ENCODE peak calls at places on chromosomes 4 and X, in six cellular contexts. U, W, D, O, X and N are unnamed samples.

GRCh38 chr4:114223580-114223979 is 244.1 kb upstream of the ARSJ start:
- DNase-seq in X (no peak), O (no peak), D (no peak), U (no peak), W (no peak), N (no peak)

GRCh38 chr4:82376109-82376508 is 2.3 kb upstream of the HNRNPD start:
- DNase-seq in W (no peak), O (no peak), X (no peak), D (no peak), U (no peak), N (no peak)

GRCh38 chrX:146707781-146708180 is 101.8 kb upstream of the CXorf51B start:
- DNase-seq in O (no peak), X (no peak), W (no peak), U (no peak), D (no peak), N (no peak)

GRCh38 chr4:125140966-125141495 is 173.7 kb upstream of the FAT4 start:
- DNase-seq in D (no peak), X (no peak), W (no peak), O (no peak), U (peak; percentile 67), N (no peak)

GRCh38 chr4:86810867-86811266 is 38.3 kb downstream of the SLC10A6 start:
- DNase-seq in O (no peak), X (no peak), U (no peak), D (no peak), W (no peak), N (no peak)

GRCh38 chr4:25060586-25061340 is 30.0 kb upstream of the LGI2 start:
- DNase-seq in U (no peak), W (no peak), X (no peak), O (no peak), D (no peak), N (no peak)

GRCh38 chrX:40098264-40099045 is 697 bp upstream of the BCOR start:
- DNase-seq in W (peak; percentile 61), U (peak; percentile 71), O (peak; percentile 59), X (peak; percentile 40), D (peak; percentile 58), N (no peak)

GRCh38 chrX:115642895-115643530 is 82.0 kb downstream of the PLS3 start:
- DNase-seq in O (peak; percentile 40), X (no peak), D (peak; percentile 29), U (peak; percentile 48), W (peak; percentile 54), N (no peak)

GRCh38 chr4:98006814-98007412 is 136.4 kb downstream of the STPG2 start:
- DNase-seq in X (no peak), O (no peak), U (no peak), D (no peak), W (no peak), N (no peak)

GRCh38 chr4:108052511-108052910 is 62.8 kb downstream of the HADH start:
- DNase-seq in U (no peak), X (no peak), O (no peak), D (no peak), W (no peak), N (no peak)

GRCh38 chrX:87517571-87518141 is at the start of gene KLHL4:
- DNase-seq in D (no peak), O (peak; percentile 64), X (peak; percentile 61), U (peak; percentile 5), W (no peak), N (no peak)

GRCh38 chrX:3743821-3744439 is 30.5 kb upstream of the PRKX start:
- DNase-seq in X (no peak), D (no peak), U (no peak), W (no peak), O (no peak), N (no peak)

GRCh38 chrX:46461653-46462191 is 83.5 kb downstream of the ZNF674 start:
- DNase-seq in O (no peak), D (no peak), U (no peak), W (no peak), X (no peak), N (no peak)

GRCh38 chr4:127632420-127633403 is at the start of gene INTU:
- DNase-seq in X (peak; percentile 96), U (peak; percentile 99), W (peak; percentile 93), D (peak; percentile 95), O (peak; percentile 95), N (peak; percentile 91)

GRCh38 chr4:36237366-36238353 is 6.7 kb downstream of the ARAP2 start:
- DNase-seq in U (no peak), W (no peak), D (no peak), X (no peak), O (no peak), N (no peak)

GRCh38 chr4:158538176-158538575 is 16.5 kb downstream of the RXFP1 start:
- DNase-seq in D (no peak), O (no peak), X (no peak), U (peak; percentile 87), W (no peak), N (no peak)

GRCh38 chrX:36868592-36868991 is 139.6 kb upstream of the FAM47C start:
- DNase-seq in W (no peak), X (no peak), D (no peak), U (no peak), O (no peak), N (no peak)

GRCh38 chr4:67635331-67635730 is 65.6 kb downstream of the UBA6 start:
- DNase-seq in O (no peak), U (no peak), X (no peak), D (no peak), W (no peak), N (no peak)

GRCh38 chrX:132774312-132774711 is 184.1 kb downstream of the HS6ST2 start:
- DNase-seq in D (no peak), O (no peak), X (no peak), W (no peak), U (no peak), N (no peak)

GRCh38 chr4:1983053-1983845 is 25.5 kb downstream of the NELFA start:
- DNase-seq in W (no peak), X (no peak), U (no peak), D (no peak), O (no peak), N (peak; percentile 29)

GRCh38 chr4:174669278-174669677 is 147.0 kb upstream of the HPGD start:
- DNase-seq in D (no peak), U (peak; percentile 95), W (no peak), O (no peak), X (peak; percentile 35), N (no peak)

GRCh38 chrX:12032082-12032481 is 106.2 kb upstream of the FRMPD4 start:
- DNase-seq in O (no peak), D (no peak), X (no peak), W (no peak), U (no peak), N (no peak)

GRCh38 chr4:76061977-76062376 is 12.5 kb upstream of the ART3 start:
- DNase-seq in W (no peak), U (no peak), D (no peak), O (no peak), X (no peak), N (no peak)

GRCh38 chrX:129540725-129541184 is 696 bp downstream of the OCRL start:
- DNase-seq in U (peak; percentile 39), W (peak; percentile 14), O (no peak), X (peak; percentile 16), D (no peak), N (no peak)

GRCh38 chr4:8828869-8829268 is 42.8 kb downstream of the HMX1 start:
- DNase-seq in D (no peak), X (no peak), U (no peak), W (no peak), O (no peak), N (no peak)

GRCh38 chr4:68283714-68284113 is 38.2 kb upstream of the TMPRSS11B start:
- DNase-seq in W (no peak), X (no peak), U (no peak), O (no peak), D (no peak), N (no peak)

GRCh38 chrX:69285881-69286545 is 120.8 kb upstream of the PJA1 start:
- DNase-seq in D (peak; percentile 58), X (peak; percentile 33), O (peak; percentile 46), U (peak; percentile 57), W (peak; percentile 57), N (peak; percentile 55)

GRCh38 chrX:125203737-125204578 is 115.7 kb upstream of the TEX13C start:
- DNase-seq in O (no peak), U (peak; percentile 20), X (peak; percentile 51), W (no peak), D (peak; percentile 13), N (peak; percentile 82)

GRCh38 chr4:181971411-181971810 is 271.8 kb upstream of the TENM3 start:
- DNase-seq in O (no peak), X (no peak), D (no peak), U (peak; percentile 14), W (no peak), N (no peak)

GRCh38 chr4:85780664-85781063 is 305.7 kb downstream of the ARHGAP24 start:
- DNase-seq in D (no peak), W (no peak), X (no peak), O (no peak), U (peak; percentile 69), N (no peak)

GRCh38 chr4:40247350-40247749 is 50.5 kb downstream of the RHOH start:
- DNase-seq in W (no peak), D (no peak), O (no peak), U (no peak), X (no peak), N (no peak)

GRCh38 chr4:5887361-5888221 is 5.3 kb downstream of the CRMP1 start:
- DNase-seq in W (no peak), U (no peak), D (no peak), O (no peak), X (no peak), N (no peak)

GRCh38 chr4:48093949-48094550 is 40.0 kb downstream of the TXK start:
- DNase-seq in X (peak; percentile 58), O (peak; percentile 56), U (no peak), W (peak; percentile 19), D (peak; percentile 23), N (no peak)

GRCh38 chr4:10058371-10058770 is 37.1 kb upstream of the SLC2A9 start:
- DNase-seq in X (no peak), O (no peak), W (no peak), D (no peak), U (no peak), N (no peak)

GRCh38 chrX:133908223-133908622 is 77.2 kb downstream of the GPC3 start:
- DNase-seq in W (no peak), O (no peak), U (no peak), X (no peak), D (no peak), N (no peak)

GRCh38 chrX:82041034-82041433 is 839.1 kb downstream of the SH3BGRL start:
- DNase-seq in D (no peak), O (no peak), X (no peak), W (no peak), U (no peak), N (no peak)
- H3K27ac ChIP-seq in D (no peak overlapping the region), O (no peak overlapping the region), X (no peak overlapping the region), W (no peak overlapping the region), U (no peak overlapping the region), N (no peak overlapping the region)

GRCh38 chr4:54498661-54499111 is 159.1 kb upstream of the KIT start:
- DNase-seq in W (no peak), D (no peak), U (peak; percentile 85), O (no peak), X (no peak), N (no peak)
- H3K27ac ChIP-seq in W (no peak overlapping the region), D (no peak overlapping the region), U (peak overlapping the region; percentile 75), O (no peak overlapping the region), X (no peak overlapping the region), N (no peak overlapping the region)

GRCh38 chrX:139200346-139200745 is 330.2 kb upstream of the F9 start:
- DNase-seq in D (no peak), X (no peak), U (no peak), W (no peak), O (no peak), N (no peak)
- H3K27ac ChIP-seq in D (no peak overlapping the region), X (no peak overlapping the region), U (no peak overlapping the region), W (no peak overlapping the region), O (peak overlapping the region; percentile 61), N (no peak overlapping the region)

GRCh38 chr4:94640151-94640550 is 117.6 kb upstream of the BMPR1B start:
- DNase-seq in U (no peak), X (no peak), D (no peak), W (no peak), O (no peak), N (no peak)
- H3K27ac ChIP-seq in U (no peak overlapping the region), X (no peak overlapping the region), D (no peak overlapping the region), W (no peak overlapping the region), O (no peak overlapping the region), N (no peak overlapping the region)